ENCODE peak calls at places on chromosome 3, in five cellular contexts. R is astrocyte, F is AG10803, Z is spleen, K is H7. X is an unnamed sample.

GRCh38 chr3:59482684-59483083 is 432.9 kb upstream of the CFAP20DC start:
- DNase-seq in R (no peak), F (peak), Z (no peak), K (no peak), X (no peak)

GRCh38 chr3:148938306-148938705 is 53.0 kb upstream of the GYG1 start:
- DNase-seq in R (no peak), F (no peak), Z (no peak), K (no peak), X (no peak)

GRCh38 chr3:33513262-33513863 is 73.2 kb upstream of the UBP1 start:
- DNase-seq in R (no peak), F (no peak), Z (no peak), K (no peak), X (no peak)

GRCh38 chr3:52215351-52215750 is 10.1 kb downstream of the TLR9 start:
- DNase-seq in R (no peak), F (no peak), Z (peak), K (no peak), X (no peak)

GRCh38 chr3:127457094-127457475 is 133.4 kb downstream of the TPRA1 start:
- DNase-seq in R (peak), F (peak), Z (peak), K (peak), X (no peak)

GRCh38 chr3:17219593-17219992 is 334.8 kb downstream of the PLCL2 start:
- DNase-seq in R (no peak), F (no peak), Z (no peak), K (no peak), X (no peak)

GRCh38 chr3:185823280-185824044 is 1.4 kb downstream of the IGF2BP2 start:
- DNase-seq in R (no peak), F (peak), Z (peak), K (peak), X (no peak)

GRCh38 chr3:101333883-101334282 is 13.5 kb upstream of the IMPG2 start:
- DNase-seq in R (no peak), F (no peak), Z (no peak), K (no peak), X (no peak)

GRCh38 chr3:34584971-34585370 is 786.5 kb downstream of the PDCD6IP start:
- DNase-seq in R (no peak), F (no peak), Z (no peak), K (no peak), X (no peak)

GRCh38 chr3:37892917-37893595 is 31.4 kb downstream of the CTDSPL start:
- DNase-seq in R (no peak), F (peak), Z (peak), K (no peak), X (no peak)

GRCh38 chr3:174318146-174318545 is 541.0 kb upstream of the NAALADL2 start:
- DNase-seq in R (no peak), F (peak), Z (no peak), K (no peak), X (no peak)

GRCh38 chr3:37540786-37541185 is 320.9 kb upstream of the CTDSPL start:
- DNase-seq in R (no peak), F (no peak), Z (no peak), K (no peak), X (no peak)

GRCh38 chr3:44643024-44643423 is 5.5 kb upstream of the ZNF35 start:
- DNase-seq in R (no peak), F (no peak), Z (no peak), K (no peak), X (no peak)

GRCh38 chr3:177229791-177230190 is 32.5 kb upstream of the TBL1XR1 start:
- DNase-seq in R (no peak), F (peak), Z (no peak), K (no peak), X (no peak)

GRCh38 chr3:42424911-42425310 is 14.5 kb upstream of the LYZL4 start:
- DNase-seq in R (no peak), F (no peak), Z (no peak), K (no peak), X (no peak)

GRCh38 chr3:42425736-42426407 is 15.5 kb upstream of the LYZL4 start:
- DNase-seq in R (no peak), F (no peak), Z (no peak), K (no peak), X (no peak)

GRCh38 chr3:42419565-42419964 is 9.2 kb upstream of the LYZL4 start:
- DNase-seq in R (no peak), F (no peak), Z (no peak), K (no peak), X (no peak)

DNA sequence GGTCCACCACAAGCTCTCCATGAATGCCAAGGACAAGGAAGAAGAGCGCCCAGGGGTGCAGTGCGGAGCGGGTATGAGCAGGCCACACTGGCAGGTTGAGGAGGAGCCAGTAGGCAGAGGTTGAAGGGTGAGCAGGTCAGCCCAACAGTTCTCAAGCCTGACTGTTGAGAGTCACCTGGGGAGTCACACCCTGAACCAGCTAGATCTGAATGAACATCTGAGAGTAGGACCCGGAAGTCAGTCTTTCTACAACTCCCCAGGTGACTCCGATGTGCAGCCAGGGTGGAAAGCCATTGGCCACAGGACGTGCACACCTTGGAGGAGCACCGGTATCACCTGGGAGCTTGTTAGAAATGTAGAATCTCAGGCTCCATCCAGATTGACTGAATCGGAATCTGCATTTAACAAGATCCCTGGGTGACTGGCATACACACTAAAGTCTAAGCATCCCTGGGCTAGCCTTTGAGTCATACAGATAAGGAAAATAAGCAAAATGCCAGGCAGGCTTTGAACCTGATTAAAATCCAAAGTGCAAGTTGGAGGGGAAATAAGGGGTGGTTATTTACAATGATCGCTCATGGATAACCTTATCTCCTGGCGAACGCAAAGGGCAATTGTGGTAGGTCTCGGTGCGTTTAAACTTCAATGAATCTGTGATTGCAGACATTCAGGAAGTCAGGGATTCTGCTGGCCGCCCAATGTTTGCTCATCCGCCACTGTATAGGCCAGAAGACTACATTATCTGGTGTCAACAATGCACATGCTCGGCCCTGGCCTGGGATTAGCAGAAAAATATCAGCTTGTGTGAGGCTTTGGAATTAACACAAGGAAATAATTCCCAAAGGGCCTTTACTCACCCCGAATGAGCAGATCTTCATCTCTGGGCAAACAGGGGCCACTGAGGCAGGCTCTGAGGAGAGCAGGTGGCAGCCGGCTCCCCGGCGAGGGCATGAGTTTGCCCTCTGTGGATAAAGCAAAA is 11.7 kb upstream of the LYZL4 start:
- DNase-seq in R (no peak), F (no peak), Z (no peak), K (no peak), X (no peak)
- H3K4me3 ChIP-seq in R (no peak), F (no peak), Z (no peak), K (no peak), X (no peak)

GRCh38 chr3:186826316-186826977 is 16.1 kb upstream of the ADIPOQ start:
- DNase-seq in R (no peak), F (no peak), Z (peak), K (peak), X (no peak)
- H3K4me3 ChIP-seq in R (peak), F (peak), Z (peak), K (peak), X (peak)

GRCh38 chr3:50153782-50154475 is 1.2 kb upstream of the SEMA3F start:
- DNase-seq in R (no peak), F (no peak), Z (no peak), K (no peak), X (no peak)

GRCh38 chr3:50154840-50155490 is at the start of gene SEMA3F:
- DNase-seq in R (peak), F (peak), Z (peak), K (peak), X (peak)

GRCh38 chr3:50155491-50155878 is 361 bp downstream of the SEMA3F start:
- DNase-seq in R (no peak), F (no peak), Z (no peak), K (no peak), X (no peak)

GRCh38 chr3:50155891-50156290 is 767 bp downstream of the SEMA3F start:
- DNase-seq in R (no peak), F (no peak), Z (no peak), K (peak), X (no peak)

GRCh38 chr3:50154476-50154839 is 666 bp upstream of the SEMA3F start:
- DNase-seq in R (no peak), F (no peak), Z (no peak), K (peak), X (no peak)
- H3K4me3 ChIP-seq in R (peak), F (no peak), Z (peak), K (peak), X (peak)

GRCh38 chr3:27767000-27767399 is 44.9 kb upstream of the EOMES start:
- DNase-seq in R (no peak), F (no peak), Z (no peak), K (no peak), X (no peak)
- H3K4me3 ChIP-seq in R (no peak), F (no peak), Z (no peak), K (no peak), X (no peak)

X was measured in GM12864.